ENCODE peak calls at places on chromosomes 7 and 10, in eight cellular contexts. One of them, this sample, is unnamed.

GRCh38 chr10:68153473-68154210 is 44.4 kb downstream of the MYPN start:
- DNase-seq in cardiac fibroblast: peak
- DNase-seq in B cell: no peak
- DNase-seq in OCI-LY7: no peak
- DNase-seq in DND-41: no peak
- DNase-seq in RWPE1: peak
- DNase-seq in mammary epithelial cell: peak
- DNase-seq in natural killer cell: no peak
- DNase-seq in this sample: peak

GRCh38 chr7:47282790-47283496 is 299.0 kb downstream of the TNS3 start:
- DNase-seq in mammary epithelial cell: no peak
- DNase-seq in RWPE1: no peak
- DNase-seq in OCI-LY7: no peak
- DNase-seq in B cell: no peak
- DNase-seq in natural killer cell: no peak
- DNase-seq in cardiac fibroblast: no peak
- DNase-seq in DND-41: no peak
- DNase-seq in this sample: no peak

GRCh38 chr10:31574566-31574965 is 255.6 kb downstream of the ZEB1 start:
- DNase-seq in DND-41: no peak
- DNase-seq in OCI-LY7: no peak
- DNase-seq in RWPE1: no peak
- DNase-seq in mammary epithelial cell: no peak
- DNase-seq in natural killer cell: no peak
- DNase-seq in cardiac fibroblast: no peak
- DNase-seq in B cell: no peak
- DNase-seq in this sample: no peak

GRCh38 chr10:52314007-52314821 is at the start of gene DKK1:
- DNase-seq in mammary epithelial cell: peak
- DNase-seq in natural killer cell: peak
- DNase-seq in DND-41: no peak
- DNase-seq in RWPE1: peak
- DNase-seq in B cell: peak
- DNase-seq in cardiac fibroblast: peak
- DNase-seq in OCI-LY7: no peak
- DNase-seq in this sample: peak

GRCh38 chr10:43921881-43922280 is 273.2 kb upstream of the ZNF32 start:
- DNase-seq in RWPE1: no peak
- DNase-seq in mammary epithelial cell: no peak
- DNase-seq in natural killer cell: no peak
- DNase-seq in DND-41: no peak
- DNase-seq in B cell: no peak
- DNase-seq in cardiac fibroblast: no peak
- DNase-seq in OCI-LY7: no peak
- DNase-seq in this sample: no peak

GRCh38 chr10:130747359-130747758 is 564.2 kb downstream of the TCERG1L start:
- DNase-seq in OCI-LY7: no peak
- DNase-seq in RWPE1: no peak
- DNase-seq in mammary epithelial cell: no peak
- DNase-seq in natural killer cell: no peak
- DNase-seq in DND-41: no peak
- DNase-seq in cardiac fibroblast: no peak
- DNase-seq in B cell: no peak
- DNase-seq in this sample: no peak

GRCh38 chr10:79003183-79004100 is 65.3 kb upstream of the ZMIZ1 start:
- DNase-seq in DND-41: no peak
- DNase-seq in mammary epithelial cell: no peak
- DNase-seq in B cell: no peak
- DNase-seq in natural killer cell: no peak
- DNase-seq in cardiac fibroblast: no peak
- DNase-seq in OCI-LY7: no peak
- DNase-seq in RWPE1: no peak
- DNase-seq in this sample: no peak

GRCh38 chr7:107815254-107815882 is 12.3 kb upstream of the SLC26A3 start:
- DNase-seq in OCI-LY7: no peak
- DNase-seq in DND-41: no peak
- DNase-seq in B cell: no peak
- DNase-seq in RWPE1: no peak
- DNase-seq in natural killer cell: no peak
- DNase-seq in cardiac fibroblast: peak
- DNase-seq in mammary epithelial cell: no peak
- DNase-seq in this sample: no peak

GRCh38 chr7:66602159-66602558 is 26.5 kb upstream of the KCTD7 start:
- DNase-seq in OCI-LY7: no peak
- DNase-seq in B cell: no peak
- DNase-seq in natural killer cell: no peak
- DNase-seq in cardiac fibroblast: no peak
- DNase-seq in mammary epithelial cell: peak
- DNase-seq in RWPE1: no peak
- DNase-seq in DND-41: no peak
- DNase-seq in this sample: no peak

GRCh38 chr10:21334891-21335696 is 190.4 kb downstream of the SKIDA1 start:
- DNase-seq in natural killer cell: no peak
- DNase-seq in mammary epithelial cell: peak
- DNase-seq in DND-41: no peak
- DNase-seq in OCI-LY7: no peak
- DNase-seq in B cell: no peak
- DNase-seq in RWPE1: peak
- DNase-seq in cardiac fibroblast: peak
- DNase-seq in this sample: peak

GRCh38 chr7:66418537-66418936 is 210.1 kb upstream of the KCTD7 start:
- DNase-seq in DND-41: no peak
- DNase-seq in natural killer cell: no peak
- DNase-seq in B cell: no peak
- DNase-seq in OCI-LY7: no peak
- DNase-seq in RWPE1: no peak
- DNase-seq in cardiac fibroblast: no peak
- DNase-seq in mammary epithelial cell: no peak
- DNase-seq in this sample: no peak

GRCh38 chr10:78991187-78991586 is 77.6 kb upstream of the ZMIZ1 start:
- DNase-seq in B cell: no peak
- DNase-seq in RWPE1: peak
- DNase-seq in OCI-LY7: no peak
- DNase-seq in cardiac fibroblast: peak
- DNase-seq in mammary epithelial cell: peak
- DNase-seq in DND-41: no peak
- DNase-seq in natural killer cell: no peak
- DNase-seq in this sample: no peak

GRCh38 chr10:117254774-117255735 is 14.1 kb downstream of the SLC18A2 start:
- DNase-seq in mammary epithelial cell: no peak
- DNase-seq in RWPE1: no peak
- DNase-seq in OCI-LY7: no peak
- DNase-seq in DND-41: no peak
- DNase-seq in B cell: no peak
- DNase-seq in cardiac fibroblast: no peak
- DNase-seq in natural killer cell: no peak
- DNase-seq in this sample: no peak

GRCh38 chr7:134130124-134130523 is 3.0 kb downstream of the LRGUK start:
- DNase-seq in natural killer cell: no peak
- DNase-seq in cardiac fibroblast: no peak
- DNase-seq in mammary epithelial cell: no peak
- DNase-seq in B cell: no peak
- DNase-seq in DND-41: no peak
- DNase-seq in OCI-LY7: no peak
- DNase-seq in RWPE1: no peak
- DNase-seq in this sample: no peak

GRCh38 chr7:151761256-151761655 is 115.7 kb downstream of the PRKAG2 start:
- DNase-seq in mammary epithelial cell: peak
- DNase-seq in cardiac fibroblast: no peak
- DNase-seq in B cell: no peak
- DNase-seq in RWPE1: peak
- DNase-seq in DND-41: no peak
- DNase-seq in OCI-LY7: no peak
- DNase-seq in natural killer cell: no peak
- DNase-seq in this sample: no peak

GRCh38 chr7:151763420-151763984 is 113.4 kb downstream of the PRKAG2 start:
- DNase-seq in OCI-LY7: no peak
- DNase-seq in RWPE1: no peak
- DNase-seq in DND-41: no peak
- DNase-seq in B cell: no peak
- DNase-seq in mammary epithelial cell: no peak
- DNase-seq in natural killer cell: no peak
- DNase-seq in cardiac fibroblast: no peak
- DNase-seq in this sample: no peak

GRCh38 chr7:151762501-151763245 is 114.2 kb downstream of the PRKAG2 start:
- DNase-seq in DND-41: no peak
- DNase-seq in mammary epithelial cell: no peak
- DNase-seq in B cell: no peak
- DNase-seq in cardiac fibroblast: no peak
- DNase-seq in RWPE1: no peak
- DNase-seq in OCI-LY7: no peak
- DNase-seq in natural killer cell: no peak
- DNase-seq in this sample: no peak

GRCh38 chr7:151761957-151762356 is 115.0 kb downstream of the PRKAG2 start:
- DNase-seq in B cell: no peak
- DNase-seq in cardiac fibroblast: no peak
- DNase-seq in RWPE1: no peak
- DNase-seq in natural killer cell: no peak
- DNase-seq in mammary epithelial cell: no peak
- DNase-seq in OCI-LY7: no peak
- DNase-seq in DND-41: no peak
- DNase-seq in this sample: no peak

DNA sequence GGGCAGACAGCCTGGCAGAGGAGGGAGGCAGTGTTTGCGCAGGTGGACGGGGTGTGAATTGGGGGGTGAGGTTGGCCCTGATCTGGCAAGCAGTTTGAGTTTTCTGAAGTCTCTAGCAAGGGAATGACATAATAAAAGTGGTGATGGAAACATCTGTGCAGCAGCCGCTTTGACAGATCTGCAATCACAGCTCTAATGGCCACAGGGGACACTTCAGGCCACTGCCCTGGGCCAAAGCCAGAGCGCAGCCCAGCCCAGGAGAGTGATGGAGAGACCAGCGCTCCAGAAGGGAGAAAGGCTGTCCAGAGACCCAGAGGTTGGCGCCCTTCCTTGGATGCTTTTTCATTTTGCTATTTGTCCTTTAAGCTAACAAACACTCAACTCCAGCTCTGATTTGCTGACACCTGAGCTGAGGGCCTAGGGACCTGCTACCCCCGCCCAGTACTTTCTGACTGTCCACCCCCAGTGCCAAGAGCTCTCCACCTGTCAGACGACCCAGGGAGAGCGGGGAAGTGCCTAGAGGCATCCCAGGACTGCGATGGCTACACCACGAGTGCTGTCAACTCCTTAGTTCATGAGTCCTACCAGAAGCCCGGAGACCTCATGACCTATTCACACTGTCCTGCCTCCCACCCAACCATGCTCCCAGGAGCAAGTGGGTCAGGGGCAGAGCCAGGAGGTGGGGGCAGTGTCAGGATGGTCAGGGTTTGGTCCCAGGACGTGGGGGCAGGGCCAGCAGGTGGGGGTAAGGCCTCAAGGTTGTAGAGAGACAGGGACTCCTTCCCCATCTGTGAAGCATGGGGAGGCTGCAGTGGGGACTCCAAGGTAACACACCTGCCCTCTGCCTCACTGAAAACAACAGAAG is 112.6 kb downstream of the PRKAG2 start:
- DNase-seq in RWPE1: no peak
- DNase-seq in cardiac fibroblast: no peak
- DNase-seq in natural killer cell: no peak
- DNase-seq in mammary epithelial cell: no peak
- DNase-seq in DND-41: no peak
- DNase-seq in B cell: no peak
- DNase-seq in OCI-LY7: no peak
- DNase-seq in this sample: no peak
- TF ChIP-seq CTCF in RWPE1: no peak
- TF ChIP-seq CTCF in cardiac fibroblast: no peak
- TF ChIP-seq CTCF in natural killer cell: no peak
- TF ChIP-seq CTCF in mammary epithelial cell: no peak
- TF ChIP-seq CTCF in DND-41: no peak
- TF ChIP-seq CTCF in B cell: no peak
- TF ChIP-seq CTCF in OCI-LY7: no peak
- TF ChIP-seq CTCF in this sample: no peak

GRCh38 chr10:50561816-50562215 is 61.9 kb downstream of the SGMS1 start:
- DNase-seq in RWPE1: peak
- DNase-seq in DND-41: no peak
- DNase-seq in B cell: peak
- DNase-seq in natural killer cell: no peak
- DNase-seq in cardiac fibroblast: no peak
- DNase-seq in mammary epithelial cell: no peak
- DNase-seq in OCI-LY7: peak
- DNase-seq in this sample: peak
- TF ChIP-seq CTCF in RWPE1: peak
- TF ChIP-seq CTCF in DND-41: peak
- TF ChIP-seq CTCF in B cell: peak
- TF ChIP-seq CTCF in natural killer cell: peak
- TF ChIP-seq CTCF in cardiac fibroblast: peak
- TF ChIP-seq CTCF in mammary epithelial cell: peak
- TF ChIP-seq CTCF in OCI-LY7: peak
- TF ChIP-seq CTCF in this sample: peak

DNA sequence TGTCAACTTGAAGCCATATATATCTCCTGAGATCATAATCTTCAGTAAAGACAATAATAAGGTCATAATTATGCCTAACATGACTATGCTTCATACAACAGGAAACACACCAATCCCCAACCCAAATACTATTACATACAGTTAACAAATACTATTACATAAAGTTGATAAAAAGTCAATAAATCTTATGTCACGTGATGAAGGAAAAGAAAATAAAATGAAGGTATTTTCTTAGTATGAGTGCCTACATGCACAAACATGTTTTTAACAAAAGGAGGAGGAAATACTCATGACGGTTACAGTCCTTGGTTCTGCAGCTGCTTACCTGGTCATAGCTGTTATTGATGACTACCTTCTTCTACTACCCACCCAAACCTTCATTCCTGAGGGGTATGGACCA is 810.7 kb downstream of the PHTF2 start:
- DNase-seq in natural killer cell: no peak
- DNase-seq in mammary epithelial cell: no peak
- DNase-seq in RWPE1: no peak
- DNase-seq in B cell: no peak
- DNase-seq in OCI-LY7: no peak
- DNase-seq in DND-41: no peak
- DNase-seq in cardiac fibroblast: no peak
- DNase-seq in this sample: no peak
- TF ChIP-seq CTCF in natural killer cell: no peak
- TF ChIP-seq CTCF in mammary epithelial cell: no peak
- TF ChIP-seq CTCF in RWPE1: no peak
- TF ChIP-seq CTCF in B cell: no peak
- TF ChIP-seq CTCF in OCI-LY7: no peak
- TF ChIP-seq CTCF in DND-41: no peak
- TF ChIP-seq CTCF in cardiac fibroblast: no peak
- TF ChIP-seq CTCF in this sample: no peak

GRCh38 chr7:101171442-101171837 is 6.1 kb upstream of the VGF start:
- DNase-seq in cardiac fibroblast: no peak
- DNase-seq in OCI-LY7: no peak
- DNase-seq in B cell: no peak
- DNase-seq in DND-41: no peak
- DNase-seq in natural killer cell: no peak
- DNase-seq in mammary epithelial cell: no peak
- DNase-seq in RWPE1: no peak
- DNase-seq in this sample: no peak
- TF ChIP-seq CTCF in cardiac fibroblast: peak
- TF ChIP-seq CTCF in OCI-LY7: no peak
- TF ChIP-seq CTCF in B cell: no peak
- TF ChIP-seq CTCF in DND-41: peak
- TF ChIP-seq CTCF in natural killer cell: no peak
- TF ChIP-seq CTCF in mammary epithelial cell: no peak
- TF ChIP-seq CTCF in RWPE1: no peak
- TF ChIP-seq CTCF in this sample: no peak

This sample was measured in A549.